ENCODE peak calls at places on chromosomes 4 and X, in four cellular contexts. One of them, this sample, is unnamed.

GRCh38 chrX:42459735-42460134 is 318.2 kb downstream of the PPP1R2C start:
- DNase-seq in stimulated activated CD4-positive, alpha-beta T cell treated with anti-CD3 and anti-CD28 coated beads, Interleukin-4, amount 100 ng/mL, for 1 hour: no peak
- DNase-seq in COLO829: no peak
- DNase-seq in stimulated activated naive B cell treated with anti-CD40 and anti-IgM and Interleukin-4, amounts not matched to agents 10 μg/mL and 1 μg/mL and 100 μg/mL, for 72 hours: no peak
- DNase-seq in this sample: no peak

GRCh38 chr4:38670939-38671593 is 7.1 kb downstream of the KLF3 start:
- DNase-seq in stimulated activated naive B cell treated with anti-CD40 and anti-IgM and Interleukin-4, amounts not matched to agents 10 μg/mL and 1 μg/mL and 100 μg/mL, for 72 hours: peak; percentile 46
- DNase-seq in COLO829: no peak
- DNase-seq in stimulated activated CD4-positive, alpha-beta T cell treated with anti-CD3 and anti-CD28 coated beads, Interleukin-4, amount 100 ng/mL, for 1 hour: no peak
- DNase-seq in this sample: no peak

GRCh38 chr4:44817905-44818304 is 91.5 kb upstream of the GNPDA2 start:
- DNase-seq in stimulated activated naive B cell treated with anti-CD40 and anti-IgM and Interleukin-4, amounts not matched to agents 10 μg/mL and 1 μg/mL and 100 μg/mL, for 72 hours: no peak
- DNase-seq in stimulated activated CD4-positive, alpha-beta T cell treated with anti-CD3 and anti-CD28 coated beads, Interleukin-4, amount 100 ng/mL, for 1 hour: no peak
- DNase-seq in COLO829: no peak
- DNase-seq in this sample: no peak

GRCh38 chr4:74044676-74045075 is 6.2 kb upstream of the CXCL3 start:
- DNase-seq in stimulated activated naive B cell treated with anti-CD40 and anti-IgM and Interleukin-4, amounts not matched to agents 10 μg/mL and 1 μg/mL and 100 μg/mL, for 72 hours: no peak
- DNase-seq in stimulated activated CD4-positive, alpha-beta T cell treated with anti-CD3 and anti-CD28 coated beads, Interleukin-4, amount 100 ng/mL, for 1 hour: no peak
- DNase-seq in COLO829: no peak
- DNase-seq in this sample: no peak

GRCh38 chr4:127669691-127670090 is 36.9 kb downstream of the INTU start:
- DNase-seq in COLO829: no peak
- DNase-seq in stimulated activated CD4-positive, alpha-beta T cell treated with anti-CD3 and anti-CD28 coated beads, Interleukin-4, amount 100 ng/mL, for 1 hour: no peak
- DNase-seq in stimulated activated naive B cell treated with anti-CD40 and anti-IgM and Interleukin-4, amounts not matched to agents 10 μg/mL and 1 μg/mL and 100 μg/mL, for 72 hours: no peak
- DNase-seq in this sample: no peak

GRCh38 chr4:109699553-109700225 is 3.6 kb downstream of the CASP6 start:
- DNase-seq in stimulated activated naive B cell treated with anti-CD40 and anti-IgM and Interleukin-4, amounts not matched to agents 10 μg/mL and 1 μg/mL and 100 μg/mL, for 72 hours: no peak
- DNase-seq in stimulated activated CD4-positive, alpha-beta T cell treated with anti-CD3 and anti-CD28 coated beads, Interleukin-4, amount 100 ng/mL, for 1 hour: no peak
- DNase-seq in COLO829: no peak
- DNase-seq in this sample: no peak

GRCh38 chr4:88653371-88653946 is 44.2 kb downstream of the NAP1L5 start:
- DNase-seq in stimulated activated CD4-positive, alpha-beta T cell treated with anti-CD3 and anti-CD28 coated beads, Interleukin-4, amount 100 ng/mL, for 1 hour: no peak
- DNase-seq in COLO829: no peak
- DNase-seq in stimulated activated naive B cell treated with anti-CD40 and anti-IgM and Interleukin-4, amounts not matched to agents 10 μg/mL and 1 μg/mL and 100 μg/mL, for 72 hours: no peak
- DNase-seq in this sample: no peak

GRCh38 chr4:53956053-53956452 is 108.4 kb downstream of the CHIC2 start:
- DNase-seq in stimulated activated CD4-positive, alpha-beta T cell treated with anti-CD3 and anti-CD28 coated beads, Interleukin-4, amount 100 ng/mL, for 1 hour: no peak
- DNase-seq in stimulated activated naive B cell treated with anti-CD40 and anti-IgM and Interleukin-4, amounts not matched to agents 10 μg/mL and 1 μg/mL and 100 μg/mL, for 72 hours: no peak
- DNase-seq in COLO829: no peak
- DNase-seq in this sample: no peak

GRCh38 chrX:108396188-108396885 is 41.9 kb downstream of the COL4A6 start:
- DNase-seq in stimulated activated CD4-positive, alpha-beta T cell treated with anti-CD3 and anti-CD28 coated beads, Interleukin-4, amount 100 ng/mL, for 1 hour: no peak
- DNase-seq in stimulated activated naive B cell treated with anti-CD40 and anti-IgM and Interleukin-4, amounts not matched to agents 10 μg/mL and 1 μg/mL and 100 μg/mL, for 72 hours: no peak
- DNase-seq in COLO829: no peak
- DNase-seq in this sample: no peak

GRCh38 chr4:100508691-100509090 is 9.1 kb downstream of the EMCN start:
- DNase-seq in COLO829: no peak
- DNase-seq in stimulated activated CD4-positive, alpha-beta T cell treated with anti-CD3 and anti-CD28 coated beads, Interleukin-4, amount 100 ng/mL, for 1 hour: no peak
- DNase-seq in stimulated activated naive B cell treated with anti-CD40 and anti-IgM and Interleukin-4, amounts not matched to agents 10 μg/mL and 1 μg/mL and 100 μg/mL, for 72 hours: no peak
- DNase-seq in this sample: no peak

GRCh38 chr4:52915131-52915645 is 53.1 kb downstream of the RASL11B start:
- DNase-seq in stimulated activated CD4-positive, alpha-beta T cell treated with anti-CD3 and anti-CD28 coated beads, Interleukin-4, amount 100 ng/mL, for 1 hour: no peak
- DNase-seq in COLO829: no peak
- DNase-seq in stimulated activated naive B cell treated with anti-CD40 and anti-IgM and Interleukin-4, amounts not matched to agents 10 μg/mL and 1 μg/mL and 100 μg/mL, for 72 hours: no peak
- DNase-seq in this sample: no peak

GRCh38 chrX:87896057-87896456 is 378.5 kb downstream of the KLHL4 start:
- DNase-seq in COLO829: no peak
- DNase-seq in stimulated activated naive B cell treated with anti-CD40 and anti-IgM and Interleukin-4, amounts not matched to agents 10 μg/mL and 1 μg/mL and 100 μg/mL, for 72 hours: no peak
- DNase-seq in stimulated activated CD4-positive, alpha-beta T cell treated with anti-CD3 and anti-CD28 coated beads, Interleukin-4, amount 100 ng/mL, for 1 hour: no peak
- DNase-seq in this sample: no peak

This sample was measured in SK-MEL-5.